ENCODE peak calls at places on chromosomes 12 and 14, in seven cellular contexts. One of them, this sample, is unnamed. For H3K4me1, the result is how much of the 10 kb centered on the place peaks cover.

GRCh38 chr14:69260246-69260978 is 454 bp downstream of the GALNT16 start:
- DNase-seq in CD8-positive, alpha-beta memory T cell: no peak
- DNase-seq in IMR-90: peak
- DNase-seq in adrenal gland: no peak
- DNase-seq in upper lobe of right lung: no peak
- DNase-seq in tibial artery: no peak
- DNase-seq in thoracic aorta: no peak
- DNase-seq in this sample: no peak

GRCh38 chr12:124680863-124681778 is 113.7 kb upstream of the NCOR2 start:
- DNase-seq in CD8-positive, alpha-beta memory T cell: no peak
- DNase-seq in IMR-90: peak
- DNase-seq in adrenal gland: peak
- DNase-seq in upper lobe of right lung: no peak
- DNase-seq in tibial artery: peak
- DNase-seq in thoracic aorta: peak
- DNase-seq in this sample: no peak

GRCh38 chr14:78530078-78530477 is 359.9 kb downstream of the NRXN3 start:
- DNase-seq in CD8-positive, alpha-beta memory T cell: no peak
- DNase-seq in IMR-90: no peak
- DNase-seq in adrenal gland: no peak
- DNase-seq in upper lobe of right lung: no peak
- DNase-seq in tibial artery: no peak
- DNase-seq in thoracic aorta: no peak
- DNase-seq in this sample: no peak

GRCh38 chr12:12491634-12492033 is 71.0 kb downstream of the DUSP16 start:
- DNase-seq in CD8-positive, alpha-beta memory T cell: no peak
- DNase-seq in IMR-90: no peak
- DNase-seq in adrenal gland: no peak
- DNase-seq in upper lobe of right lung: no peak
- DNase-seq in tibial artery: no peak
- DNase-seq in thoracic aorta: no peak
- DNase-seq in this sample: no peak

GRCh38 chr14:105051182-105052109 is 13.8 kb downstream of the GPR132 start:
- DNase-seq in CD8-positive, alpha-beta memory T cell: no peak
- DNase-seq in IMR-90: no peak
- DNase-seq in adrenal gland: no peak
- DNase-seq in upper lobe of right lung: no peak
- DNase-seq in tibial artery: no peak
- DNase-seq in thoracic aorta: no peak
- DNase-seq in this sample: no peak

GRCh38 chr12:31368666-31369361 is 42.9 kb upstream of the SINHCAF start:
- DNase-seq in CD8-positive, alpha-beta memory T cell: no peak
- DNase-seq in IMR-90: peak
- DNase-seq in adrenal gland: no peak
- DNase-seq in upper lobe of right lung: peak
- DNase-seq in tibial artery: peak
- DNase-seq in thoracic aorta: no peak
- DNase-seq in this sample: no peak

GRCh38 chr14:64701660-64702059 is 2.6 kb upstream of the PLEKHG3 start:
- DNase-seq in CD8-positive, alpha-beta memory T cell: no peak
- DNase-seq in IMR-90: no peak
- DNase-seq in adrenal gland: no peak
- DNase-seq in upper lobe of right lung: no peak
- DNase-seq in tibial artery: peak
- DNase-seq in thoracic aorta: no peak
- DNase-seq in this sample: no peak

GRCh38 chr12:40515041-40515825 is 177.0 kb upstream of the CNTN1 start:
- DNase-seq in CD8-positive, alpha-beta memory T cell: no peak
- DNase-seq in IMR-90: no peak
- DNase-seq in adrenal gland: no peak
- DNase-seq in upper lobe of right lung: no peak
- DNase-seq in tibial artery: no peak
- DNase-seq in thoracic aorta: no peak
- DNase-seq in this sample: no peak

GRCh38 chr12:9049520-9050133 is 60.3 kb downstream of the KLRG1 start:
- DNase-seq in CD8-positive, alpha-beta memory T cell: no peak
- DNase-seq in IMR-90: peak
- DNase-seq in adrenal gland: no peak
- DNase-seq in upper lobe of right lung: no peak
- DNase-seq in tibial artery: no peak
- DNase-seq in thoracic aorta: no peak
- DNase-seq in this sample: peak

GRCh38 chr12:111084172-111084571 is 163.8 kb upstream of the MYL2 start:
- DNase-seq in CD8-positive, alpha-beta memory T cell: no peak
- DNase-seq in IMR-90: no peak
- DNase-seq in adrenal gland: no peak
- DNase-seq in upper lobe of right lung: no peak
- DNase-seq in tibial artery: no peak
- DNase-seq in thoracic aorta: no peak
- DNase-seq in this sample: no peak

DNA sequence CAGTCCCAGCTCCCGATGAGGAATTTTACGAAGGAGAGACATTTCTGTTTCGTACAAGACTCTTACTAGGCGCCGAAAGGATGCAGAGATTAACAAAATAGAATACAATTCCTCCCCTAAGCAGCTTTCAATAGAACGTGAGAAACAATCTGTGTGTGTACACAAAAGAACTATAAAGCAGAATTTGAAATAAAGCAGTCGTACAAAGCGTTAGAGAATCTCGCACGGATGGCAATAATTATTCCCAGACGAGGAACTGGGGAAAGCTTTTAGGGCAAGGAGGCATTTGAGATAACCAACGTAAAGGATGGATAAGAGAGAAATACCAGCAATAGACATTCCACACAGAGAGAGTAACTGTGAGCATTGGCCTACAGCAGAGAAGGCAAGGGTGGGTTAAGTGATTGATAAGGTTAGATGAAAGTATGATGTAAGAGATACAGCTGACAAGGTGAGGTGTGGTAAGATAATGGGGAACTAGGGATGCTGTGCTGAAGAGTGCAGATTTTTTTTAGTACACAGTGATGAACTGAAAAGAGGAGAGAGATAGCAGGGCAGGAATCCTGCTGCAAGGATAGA is 957 bp upstream of the RPS6KA5 start:
- DNase-seq in CD8-positive, alpha-beta memory T cell: no peak
- DNase-seq in IMR-90: no peak
- DNase-seq in adrenal gland: no peak
- DNase-seq in upper lobe of right lung: no peak
- DNase-seq in tibial artery: no peak
- DNase-seq in thoracic aorta: no peak
- DNase-seq in this sample: no peak
- H3K27ac ChIP-seq in CD8-positive, alpha-beta memory T cell: peak
- H3K27ac ChIP-seq in IMR-90: no peak
- H3K27ac ChIP-seq in adrenal gland: peak
- H3K27ac ChIP-seq in upper lobe of right lung: peak
- H3K27ac ChIP-seq in tibial artery: peak
- H3K27ac ChIP-seq in thoracic aorta: peak
- H3K27ac ChIP-seq in this sample: peak

DNA sequence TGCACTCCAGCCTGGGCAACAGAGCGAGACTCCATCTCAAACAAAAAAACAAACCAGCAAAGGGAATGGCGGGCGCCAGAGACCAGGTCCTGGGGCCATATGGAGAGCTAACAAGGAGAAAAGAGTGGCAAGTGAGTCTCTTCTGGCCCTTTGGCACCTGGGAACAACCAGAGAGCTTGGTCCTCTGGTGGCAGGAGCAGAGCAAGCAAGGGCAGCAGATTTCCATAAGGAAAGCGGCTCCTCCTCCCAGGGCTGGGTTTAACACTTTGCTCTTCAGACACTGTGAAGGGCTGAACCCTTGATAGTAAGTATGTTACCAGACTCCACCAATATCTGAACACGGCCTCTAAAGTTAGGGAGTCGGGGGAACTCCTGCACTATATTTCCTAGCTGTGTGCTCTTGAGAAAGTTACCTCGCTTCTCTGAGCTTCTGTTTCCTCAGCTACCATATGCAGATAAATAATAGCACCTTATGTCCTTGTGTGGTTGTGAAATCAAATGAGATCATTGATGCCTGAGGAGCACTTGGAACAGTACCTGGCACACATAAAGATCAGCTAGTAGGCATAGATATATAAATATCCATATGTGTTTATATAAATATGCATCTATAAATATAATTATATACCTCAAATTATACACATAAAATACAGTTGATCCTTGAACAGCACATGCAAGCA is 33.4 kb upstream of the PLEKHG6 start:
- DNase-seq in CD8-positive, alpha-beta memory T cell: no peak
- DNase-seq in IMR-90: no peak
- DNase-seq in adrenal gland: no peak
- DNase-seq in upper lobe of right lung: no peak
- DNase-seq in tibial artery: peak
- DNase-seq in thoracic aorta: no peak
- DNase-seq in this sample: no peak
- H3K4me1 ChIP-seq in CD8-positive, alpha-beta memory T cell: under half
- H3K4me1 ChIP-seq in IMR-90: under half
- H3K4me1 ChIP-seq in adrenal gland: under half
- H3K4me1 ChIP-seq in upper lobe of right lung: under half
- H3K4me1 ChIP-seq in tibial artery: under half
- H3K4me1 ChIP-seq in thoracic aorta: under half
- H3K4me1 ChIP-seq in this sample: under half

GRCh38 chr12:53454710-53455109 is 2.8 kb downstream of the PCBP2 start:
- DNase-seq in CD8-positive, alpha-beta memory T cell: no peak
- DNase-seq in IMR-90: no peak
- DNase-seq in adrenal gland: no peak
- DNase-seq in upper lobe of right lung: no peak
- DNase-seq in tibial artery: no peak
- DNase-seq in thoracic aorta: no peak
- DNase-seq in this sample: no peak

GRCh38 chr12:53453953-53454640 is 2.2 kb downstream of the PCBP2 start:
- DNase-seq in CD8-positive, alpha-beta memory T cell: no peak
- DNase-seq in IMR-90: no peak
- DNase-seq in adrenal gland: no peak
- DNase-seq in upper lobe of right lung: no peak
- DNase-seq in tibial artery: no peak
- DNase-seq in thoracic aorta: no peak
- DNase-seq in this sample: no peak

GRCh38 chr12:53459097-53459496 is 7.2 kb downstream of the PCBP2 start:
- DNase-seq in CD8-positive, alpha-beta memory T cell: no peak
- DNase-seq in IMR-90: no peak
- DNase-seq in adrenal gland: no peak
- DNase-seq in upper lobe of right lung: no peak
- DNase-seq in tibial artery: no peak
- DNase-seq in thoracic aorta: no peak
- DNase-seq in this sample: no peak

GRCh38 chr12:53461059-53461458 is 9.2 kb downstream of the PCBP2 start:
- DNase-seq in CD8-positive, alpha-beta memory T cell: no peak
- DNase-seq in IMR-90: no peak
- DNase-seq in adrenal gland: no peak
- DNase-seq in upper lobe of right lung: no peak
- DNase-seq in tibial artery: no peak
- DNase-seq in thoracic aorta: no peak
- DNase-seq in this sample: no peak

GRCh38 chr12:53456654-53457366 is 4.9 kb downstream of the PCBP2 start:
- DNase-seq in CD8-positive, alpha-beta memory T cell: no peak
- DNase-seq in IMR-90: no peak
- DNase-seq in adrenal gland: no peak
- DNase-seq in upper lobe of right lung: no peak
- DNase-seq in tibial artery: no peak
- DNase-seq in thoracic aorta: no peak
- DNase-seq in this sample: no peak
- H3K27ac ChIP-seq in CD8-positive, alpha-beta memory T cell: no peak
- H3K27ac ChIP-seq in IMR-90: no peak
- H3K27ac ChIP-seq in adrenal gland: no peak
- H3K27ac ChIP-seq in upper lobe of right lung: no peak
- H3K27ac ChIP-seq in tibial artery: no peak
- H3K27ac ChIP-seq in thoracic aorta: no peak
- H3K27ac ChIP-seq in this sample: no peak

DNA sequence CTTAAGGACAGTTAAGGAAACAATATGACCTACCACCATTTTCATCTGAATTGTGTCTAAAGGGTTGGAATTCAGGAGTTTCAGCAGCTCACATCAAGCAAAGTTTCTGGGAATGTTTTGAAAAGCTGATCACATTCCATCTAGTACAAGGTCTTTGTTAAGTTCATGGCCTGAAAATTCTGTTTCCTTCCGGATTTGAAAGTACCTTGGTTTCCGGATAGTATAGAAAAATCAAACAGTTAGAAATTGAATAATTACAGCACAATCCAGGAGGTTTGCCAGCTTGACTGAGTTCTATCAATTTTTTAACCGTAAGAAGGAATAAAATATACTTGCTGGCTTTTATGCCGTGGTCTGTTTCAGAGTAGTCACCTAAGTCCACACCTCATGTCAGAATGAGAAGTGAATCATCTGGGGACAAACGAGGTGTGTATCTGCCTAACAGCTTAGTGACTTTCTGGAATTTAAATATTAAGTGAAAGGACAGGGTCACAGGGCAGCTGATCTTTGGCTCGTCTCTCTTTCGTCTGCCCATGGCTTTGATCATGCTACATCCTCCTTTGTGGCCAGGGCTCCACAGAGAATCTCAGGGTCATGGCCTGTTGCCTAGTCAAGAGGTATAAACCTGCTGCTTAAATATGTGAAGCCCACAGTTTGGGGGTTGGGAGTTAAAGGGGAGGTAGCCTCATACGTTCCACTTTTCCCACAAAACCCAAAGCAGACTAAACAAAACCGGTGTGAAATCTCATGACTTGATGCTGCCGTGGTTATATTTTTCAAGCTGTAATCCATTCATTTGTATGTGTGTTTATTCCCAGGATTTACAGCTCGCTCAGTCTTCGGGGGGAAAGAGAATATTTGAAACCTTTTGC is 136.8 kb downstream of the HMGA2 start:
- DNase-seq in CD8-positive, alpha-beta memory T cell: no peak
- DNase-seq in IMR-90: peak
- DNase-seq in adrenal gland: no peak
- DNase-seq in upper lobe of right lung: no peak
- DNase-seq in tibial artery: no peak
- DNase-seq in thoracic aorta: no peak
- DNase-seq in this sample: no peak
- H3K4me1 ChIP-seq in CD8-positive, alpha-beta memory T cell: under half
- H3K4me1 ChIP-seq in IMR-90: under half
- H3K4me1 ChIP-seq in adrenal gland: under half
- H3K4me1 ChIP-seq in upper lobe of right lung: under half
- H3K4me1 ChIP-seq in tibial artery: under half
- H3K4me1 ChIP-seq in thoracic aorta: under half
- H3K4me1 ChIP-seq in this sample: under half